ENCODE peak calls at places on chromosomes 16 and 17, in four cellular contexts. H is stomach, K is thoracic aorta, Y is nephron progenitor cell. F is an unnamed sample.
A peak's percentile ranks its signal among the peaks of the same experiment; 100 is the strongest.

GRCh38 chr16:57571098-57571497 is 28.7 kb downstream of the ADGRG5 start:
- DNase-seq in H (no peak), Y (no peak), K (no peak), F (no peak)

GRCh38 chr17:43559161-43559816 is 13.1 kb upstream of the ETV4 start:
- DNase-seq in Y (no peak), K (no peak), H (no peak), F (no peak)

GRCh38 chr17:79849953-79850352 is 10.7 kb upstream of the CBX4 start:
- DNase-seq in Y (peak; percentile 47), H (no peak), K (no peak), F (no peak)

GRCh38 chr17:42683407-42684031 is 1.2 kb downstream of the CNTNAP1 start:
- DNase-seq in K (no peak), Y (no peak), H (peak; percentile 63), F (no peak)

GRCh38 chr16:78421244-78421661 is 321.8 kb downstream of the WWOX start:
- DNase-seq in H (no peak), Y (no peak), K (no peak), F (no peak)

GRCh38 chr17:70434536-70435490 is 265.5 kb downstream of the KCNJ2 start:
- DNase-seq in H (no peak), K (no peak), Y (peak; percentile 4), F (no peak)

GRCh38 chr16:17359778-17360177 is 111.0 kb downstream of the XYLT1 start:
- DNase-seq in H (no peak), K (no peak), Y (no peak), F (no peak)

GRCh38 chr17:74852237-74853047 is 7.2 kb downstream of the GRIN2C start:
- DNase-seq in Y (peak; percentile 81), K (no peak), H (no peak), F (peak; percentile 48)

GRCh38 chr17:78114831-78115723 is 13.5 kb downstream of the TMC6 start:
- DNase-seq in K (no peak), H (no peak), Y (no peak), F (no peak)

GRCh38 chr17:13562271-13562800 is 39.4 kb downstream of the HS3ST3A1 start:
- DNase-seq in K (no peak), Y (peak; percentile 62), H (no peak), F (no peak)

GRCh38 chr17:2243953-2244352 is 59.6 kb downstream of the SMG6 start:
- DNase-seq in H (no peak), Y (no peak), K (no peak), F (no peak)

GRCh38 chr17:65936013-65936412 is 255.9 kb downstream of the CEP112 start:
- DNase-seq in Y (no peak), H (no peak), K (no peak), F (no peak)

GRCh38 chr16:57529324-57530103 is 6.9 kb downstream of the CCDC102A start:
- DNase-seq in H (no peak), Y (no peak), K (no peak), F (no peak)

GRCh38 chr16:2339521-2340484 is 725 bp downstream of the ABCA3 start:
- DNase-seq in H (peak; percentile 58), Y (peak; percentile 61), K (no peak), F (peak; percentile 39)

GRCh38 chr17:68981288-68981687 is 26.1 kb upstream of the ABCA8 start:
- DNase-seq in Y (no peak), K (no peak), H (peak; percentile 29), F (no peak)

GRCh38 chr17:13051876-13052275 is 34.0 kb upstream of the ELAC2 start:
- DNase-seq in Y (no peak), H (no peak), K (no peak), F (no peak)

GRCh38 chr17:11142231-11142630 is 98.8 kb upstream of the SHISA6 start:
- DNase-seq in Y (no peak), H (no peak), K (no peak), F (no peak)

GRCh38 chr16:12057276-12057675 is 80.7 kb downstream of the SNX29 start:
- DNase-seq in H (no peak), Y (no peak), K (no peak), F (no peak)

GRCh38 chr17:69761767-69762321 is 313.2 kb upstream of the KCNJ16 start:
- DNase-seq in Y (no peak), K (no peak), H (no peak), F (no peak)

GRCh38 chr17:4144411-4144747 is 1.4 kb downstream of the CYB5D2 start:
- DNase-seq in H (no peak), K (no peak), Y (no peak), F (no peak)

GRCh38 chr17:14156689-14157088 is 80.0 kb downstream of the CDRT15 start:
- DNase-seq in H (no peak), Y (no peak), K (no peak), F (no peak)

GRCh38 chr17:27846042-27846655 is 45.8 kb upstream of the NOS2 start:
- DNase-seq in K (no peak), H (no peak), Y (no peak), F (no peak)

GRCh38 chr17:40884708-40885512 is at the start of gene KRT20:
- DNase-seq in K (no peak), H (no peak), Y (no peak), F (no peak)

GRCh38 chr17:40025559-40025958 is 10.3 kb downstream of the CSF3 start:
- DNase-seq in Y (no peak), K (no peak), H (no peak), F (no peak)

GRCh38 chr16:57042157-57043111 is 49.9 kb upstream of the CPNE2 start:
- DNase-seq in K (no peak), H (no peak), Y (no peak), F (no peak)

GRCh38 chr16:54546481-54546880 is 259.9 kb upstream of the IRX3 start:
- DNase-seq in K (no peak), Y (no peak), H (no peak), F (no peak)

GRCh38 chr16:75385507-75386152 is 47.7 kb downstream of the CFDP1 start:
- DNase-seq in H (no peak), Y (no peak), K (no peak), F (no peak)

GRCh38 chr17:10114931-10115535 is 83.4 kb downstream of the GAS7 start:
- DNase-seq in H (peak; percentile 69), K (peak; percentile 81), Y (no peak), F (no peak)

GRCh38 chr17:27384261-27384701 is 72.0 kb upstream of the KSR1 start:
- DNase-seq in Y (no peak), H (peak; percentile 63), K (peak; percentile 69), F (no peak)

GRCh38 chr17:50599606-50600005 is 35.1 kb upstream of the ABCC3 start:
- DNase-seq in H (no peak), K (no peak), Y (no peak), F (no peak)
- TF ChIP-seq CTCF in H (no peak), K (no peak), Y (no peak), F (no peak)

GRCh38 chr16:19113577-19114358 is at the start of gene ITPRIPL2:
- DNase-seq in K (peak; percentile 69), Y (peak; percentile 73), H (peak; percentile 83), F (peak; percentile 29)

GRCh38 chr16:19114359-19115147 is 789 bp downstream of the ITPRIPL2 start:
- DNase-seq in Y (no peak), K (no peak), H (peak; percentile 61), F (peak; percentile 29)

GRCh38 chr16:19116711-19117449 is 3.1 kb downstream of the ITPRIPL2 start:
- DNase-seq in K (no peak), Y (no peak), H (no peak), F (no peak)

GRCh38 chr16:19118938-19119431 is 5.2 kb downstream of the ITPRIPL2 start:
- DNase-seq in K (no peak), H (no peak), Y (no peak), F (no peak)

DNA sequence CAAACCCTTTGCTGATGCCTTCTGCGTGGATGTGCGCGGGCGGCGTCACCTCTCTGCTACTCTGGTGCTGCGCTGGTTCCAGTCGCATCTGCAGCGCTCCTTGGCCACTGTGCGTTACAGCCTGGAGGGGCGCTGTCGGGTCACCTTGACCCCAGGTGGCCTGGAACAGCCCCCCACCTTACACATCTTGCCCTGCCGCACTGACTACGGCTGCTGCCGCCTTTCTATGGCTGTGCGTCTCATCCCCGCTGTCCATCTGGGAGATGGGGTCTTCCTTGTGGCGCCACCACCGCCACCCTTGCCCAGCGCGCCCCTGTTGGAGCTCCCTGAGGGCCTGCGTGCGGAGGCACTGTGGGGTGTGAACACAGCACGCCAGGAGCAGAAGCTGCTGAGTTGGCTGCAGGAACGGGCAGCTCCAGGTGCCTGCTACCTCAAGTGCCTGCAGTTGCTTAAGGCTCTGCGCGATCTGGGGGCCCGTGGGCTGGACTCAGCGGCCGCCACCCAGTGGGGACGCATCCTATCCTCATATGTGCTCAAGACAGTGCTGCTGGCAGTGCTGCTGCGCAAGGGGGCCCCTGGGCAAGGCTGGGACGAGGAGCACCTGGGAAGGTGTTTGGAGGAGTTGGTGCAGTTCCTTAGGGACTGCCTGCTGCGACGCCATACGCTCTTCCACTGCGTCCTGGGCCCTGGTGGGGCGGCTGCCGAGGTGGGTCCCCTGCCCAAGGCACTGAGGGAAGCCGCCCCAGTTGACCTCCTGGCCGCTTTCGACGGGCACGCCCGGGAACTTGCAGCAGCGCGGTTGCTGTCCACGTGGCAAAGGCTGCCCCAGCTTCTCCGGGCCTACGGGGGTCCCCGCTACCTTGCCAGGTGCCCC is 1.6 kb downstream of the ITPRIPL2 start:
- DNase-seq in Y (no peak), H (no peak), K (no peak), F (no peak)
- TF ChIP-seq CTCF in Y (no peak), H (no peak), K (no peak), F (no peak)

GRCh38 chr17:67558740-67559380 is 158.9 kb upstream of the NOL11 start:
- DNase-seq in Y (no peak), K (no peak), H (no peak), F (no peak)

GRCh38 chr17:67562036-67562435 is 155.7 kb upstream of the NOL11 start:
- DNase-seq in K (no peak), H (no peak), Y (no peak), F (no peak)

GRCh38 chr17:67557052-67557845 is 160.5 kb upstream of the NOL11 start:
- DNase-seq in H (no peak), Y (no peak), K (no peak), F (no peak)

GRCh38 chr17:67557921-67558320 is 159.8 kb upstream of the NOL11 start:
- DNase-seq in K (no peak), H (no peak), Y (no peak), F (no peak)

GRCh38 chr17:67559381-67559966 is 158.3 kb upstream of the NOL11 start:
- DNase-seq in Y (no peak), H (no peak), K (no peak), F (no peak)
- TF ChIP-seq CTCF in Y (no peak), H (no peak), K (no peak), F (no peak)

GRCh38 chr16:86632944-86633343 is 54.6 kb downstream of the FOXL1 start:
- DNase-seq in K (no peak), Y (no peak), H (no peak), F (no peak)

GRCh38 chr16:86628614-86629013 is 50.3 kb downstream of the FOXL1 start:
- DNase-seq in H (no peak), Y (no peak), K (no peak), F (no peak)

GRCh38 chr16:86632206-86632605 is 53.9 kb downstream of the FOXL1 start:
- DNase-seq in Y (no peak), H (no peak), K (no peak), F (no peak)

GRCh38 chr16:86631441-86631840 is 53.1 kb downstream of the FOXL1 start:
- DNase-seq in H (no peak), K (no peak), Y (no peak), F (no peak)

DNA sequence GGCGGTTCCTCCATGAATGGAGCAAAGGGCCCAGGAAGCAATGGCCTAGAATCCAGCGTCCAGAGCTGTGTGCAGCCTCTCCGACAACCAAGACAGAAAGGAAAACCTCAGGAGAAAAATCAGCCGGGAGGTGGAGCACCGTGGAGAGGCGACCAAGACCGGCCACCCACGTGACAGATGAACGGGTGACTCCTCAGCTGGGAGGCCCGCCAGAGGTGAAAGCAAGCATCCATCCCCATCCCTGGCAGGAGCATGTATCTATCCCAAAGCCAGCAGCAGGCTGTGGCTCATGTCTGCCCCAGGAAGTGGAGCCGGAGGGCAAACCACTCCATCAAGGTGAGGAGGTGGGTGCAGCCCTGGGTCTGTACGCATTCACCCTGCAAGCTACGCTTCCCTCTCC is 52.1 kb downstream of the FOXL1 start:
- DNase-seq in H (no peak), Y (no peak), K (no peak), F (no peak)
- TF ChIP-seq CTCF in H (no peak), Y (no peak), K (no peak), F (no peak)